ENCODE peak calls at places on chromosomes 13 and 19, in six cellular contexts. One of them, this sample, is unnamed.

GRCh38 chr13:101757446-101758039 is 305.1 kb downstream of the ITGBL1 start:
- DNase-seq in EL: peak
- DNase-seq in stimulated activated CD8-positive, alpha-beta memory T cell treated with anti-CD3 and anti-CD28 coated beads, Interleukin-7, amount 100 ng/mL, for 1 hour: no peak
- DNase-seq in left lung: no peak
- DNase-seq in AG09319: peak
- DNase-seq in neural progenitor cell: peak
- DNase-seq in this sample: no peak

GRCh38 chr19:8238251-8238650 is 29.1 kb downstream of the CERS4 start:
- DNase-seq in stimulated activated CD8-positive, alpha-beta memory T cell treated with anti-CD3 and anti-CD28 coated beads, Interleukin-7, amount 100 ng/mL, for 1 hour: no peak
- DNase-seq in AG09319: no peak
- DNase-seq in EL: no peak
- DNase-seq in left lung: no peak
- DNase-seq in neural progenitor cell: peak
- DNase-seq in this sample: no peak

GRCh38 chr13:110230661-110231347 is 76.2 kb downstream of the COL4A1 start:
- DNase-seq in stimulated activated CD8-positive, alpha-beta memory T cell treated with anti-CD3 and anti-CD28 coated beads, Interleukin-7, amount 100 ng/mL, for 1 hour: no peak
- DNase-seq in neural progenitor cell: no peak
- DNase-seq in left lung: no peak
- DNase-seq in EL: no peak
- DNase-seq in AG09319: no peak
- DNase-seq in this sample: no peak

GRCh38 chr19:47633996-47634395 is 25.1 kb downstream of the BICRA start:
- DNase-seq in EL: no peak
- DNase-seq in neural progenitor cell: no peak
- DNase-seq in AG09319: no peak
- DNase-seq in stimulated activated CD8-positive, alpha-beta memory T cell treated with anti-CD3 and anti-CD28 coated beads, Interleukin-7, amount 100 ng/mL, for 1 hour: no peak
- DNase-seq in left lung: no peak
- DNase-seq in this sample: no peak

GRCh38 chr13:27988520-27988919 is at the start of gene URAD:
- DNase-seq in EL: no peak
- DNase-seq in neural progenitor cell: no peak
- DNase-seq in stimulated activated CD8-positive, alpha-beta memory T cell treated with anti-CD3 and anti-CD28 coated beads, Interleukin-7, amount 100 ng/mL, for 1 hour: no peak
- DNase-seq in left lung: no peak
- DNase-seq in AG09319: no peak
- DNase-seq in this sample: no peak

GRCh38 chr19:16073481-16073880 is 2.8 kb upstream of the TPM4 start:
- DNase-seq in left lung: no peak
- DNase-seq in EL: no peak
- DNase-seq in AG09319: no peak
- DNase-seq in stimulated activated CD8-positive, alpha-beta memory T cell treated with anti-CD3 and anti-CD28 coated beads, Interleukin-7, amount 100 ng/mL, for 1 hour: no peak
- DNase-seq in neural progenitor cell: no peak
- DNase-seq in this sample: no peak

GRCh38 chr19:49282184-49282583 is 42.8 kb downstream of the SLC6A16 start:
- DNase-seq in stimulated activated CD8-positive, alpha-beta memory T cell treated with anti-CD3 and anti-CD28 coated beads, Interleukin-7, amount 100 ng/mL, for 1 hour: no peak
- DNase-seq in left lung: no peak
- DNase-seq in neural progenitor cell: no peak
- DNase-seq in AG09319: no peak
- DNase-seq in EL: no peak
- DNase-seq in this sample: no peak

GRCh38 chr19:8028951-8029491 is 23.5 kb upstream of the CCL25 start:
- DNase-seq in neural progenitor cell: peak
- DNase-seq in EL: no peak
- DNase-seq in stimulated activated CD8-positive, alpha-beta memory T cell treated with anti-CD3 and anti-CD28 coated beads, Interleukin-7, amount 100 ng/mL, for 1 hour: no peak
- DNase-seq in AG09319: no peak
- DNase-seq in left lung: peak
- DNase-seq in this sample: no peak

GRCh38 chr13:44125943-44126469 is 246.3 kb downstream of the LACC1 start:
- DNase-seq in stimulated activated CD8-positive, alpha-beta memory T cell treated with anti-CD3 and anti-CD28 coated beads, Interleukin-7, amount 100 ng/mL, for 1 hour: no peak
- DNase-seq in AG09319: no peak
- DNase-seq in EL: no peak
- DNase-seq in neural progenitor cell: no peak
- DNase-seq in left lung: no peak
- DNase-seq in this sample: no peak

GRCh38 chr19:1648926-1649541 is 3.4 kb downstream of the TCF3 start:
- DNase-seq in neural progenitor cell: no peak
- DNase-seq in AG09319: no peak
- DNase-seq in left lung: peak
- DNase-seq in stimulated activated CD8-positive, alpha-beta memory T cell treated with anti-CD3 and anti-CD28 coated beads, Interleukin-7, amount 100 ng/mL, for 1 hour: no peak
- DNase-seq in EL: no peak
- DNase-seq in this sample: no peak

GRCh38 chr13:94119360-94119936 is 360.0 kb downstream of the DCT start:
- DNase-seq in left lung: no peak
- DNase-seq in stimulated activated CD8-positive, alpha-beta memory T cell treated with anti-CD3 and anti-CD28 coated beads, Interleukin-7, amount 100 ng/mL, for 1 hour: no peak
- DNase-seq in neural progenitor cell: no peak
- DNase-seq in EL: no peak
- DNase-seq in AG09319: no peak
- DNase-seq in this sample: no peak

GRCh38 chr13:30870049-30870884 is 35.8 kb upstream of the MEDAG start:
- DNase-seq in AG09319: peak
- DNase-seq in EL: peak
- DNase-seq in stimulated activated CD8-positive, alpha-beta memory T cell treated with anti-CD3 and anti-CD28 coated beads, Interleukin-7, amount 100 ng/mL, for 1 hour: no peak
- DNase-seq in neural progenitor cell: peak
- DNase-seq in left lung: no peak
- DNase-seq in this sample: no peak

GRCh38 chr19:33152178-33152577 is 20.3 kb downstream of the WDR88 start:
- DNase-seq in EL: no peak
- DNase-seq in left lung: no peak
- DNase-seq in AG09319: no peak
- DNase-seq in neural progenitor cell: no peak
- DNase-seq in stimulated activated CD8-positive, alpha-beta memory T cell treated with anti-CD3 and anti-CD28 coated beads, Interleukin-7, amount 100 ng/mL, for 1 hour: no peak
- DNase-seq in this sample: no peak

GRCh38 chr13:29140277-29140676 is 320.1 kb downstream of the MTUS2 start:
- DNase-seq in EL: peak
- DNase-seq in neural progenitor cell: no peak
- DNase-seq in left lung: no peak
- DNase-seq in stimulated activated CD8-positive, alpha-beta memory T cell treated with anti-CD3 and anti-CD28 coated beads, Interleukin-7, amount 100 ng/mL, for 1 hour: no peak
- DNase-seq in AG09319: no peak
- DNase-seq in this sample: no peak

GRCh38 chr19:28990522-28990921 is 222.4 kb downstream of the UQCRFS1 start:
- DNase-seq in EL: no peak
- DNase-seq in neural progenitor cell: no peak
- DNase-seq in left lung: no peak
- DNase-seq in AG09319: no peak
- DNase-seq in stimulated activated CD8-positive, alpha-beta memory T cell treated with anti-CD3 and anti-CD28 coated beads, Interleukin-7, amount 100 ng/mL, for 1 hour: no peak
- DNase-seq in this sample: no peak

GRCh38 chr19:23116802-23117571 is at the start of gene ZNF730:
- DNase-seq in EL: peak
- DNase-seq in neural progenitor cell: peak
- DNase-seq in left lung: peak
- DNase-seq in stimulated activated CD8-positive, alpha-beta memory T cell treated with anti-CD3 and anti-CD28 coated beads, Interleukin-7, amount 100 ng/mL, for 1 hour: peak
- DNase-seq in AG09319: peak
- DNase-seq in this sample: peak